ENCODE peak calls at places on chromosomes 2 and 18, in nine cellular contexts. S is transverse colon, I is endodermal cell, Y is mucosa of descending colon, C is heart left ventricle, X is fibroblast of mammary gland, K is esophagus squamous epithelium, U is tibial nerve, J is fibroblast of lung. F is an unnamed sample.

GRCh38 chr18:78660311-78660710 is 319.3 kb upstream of the SALL3 start:
- DNase-seq in U (no peak), I (no peak), J (no peak), S (no peak), C (no peak), K (no peak), X (no peak), Y (no peak), F (no peak)

GRCh38 chr2:113211226-113212105 is 37.7 kb downstream of the PSD4 start:
- DNase-seq in U (no peak), S (no peak), I (no peak), K (no peak), X (peak), Y (no peak), J (peak), C (no peak), F (no peak)

GRCh38 chr2:100878000-100878786 is 58.3 kb downstream of the NPAS2 start:
- DNase-seq in C (no peak), I (peak), K (no peak), X (no peak), Y (no peak), U (no peak), J (no peak), S (no peak), F (no peak)

GRCh38 chr2:48173141-48173540 is 266.8 kb upstream of the FBXO11 start:
- DNase-seq in K (no peak), J (no peak), C (no peak), X (no peak), U (no peak), I (no peak), S (no peak), Y (no peak), F (no peak)

GRCh38 chr2:221502270-221502973 is 69.7 kb downstream of the EPHA4 start:
- DNase-seq in K (no peak), J (peak), C (no peak), S (no peak), U (no peak), I (no peak), Y (no peak), X (peak), F (no peak)

GRCh38 chr2:76415821-76416220 is 705.1 kb upstream of the GCFC2 start:
- DNase-seq in J (no peak), C (no peak), S (no peak), K (no peak), X (no peak), U (no peak), I (no peak), Y (no peak), F (no peak)

GRCh38 chr2:95305341-95306058 is 8.4 kb downstream of the KCNIP3 start:
- DNase-seq in J (peak), I (no peak), K (no peak), Y (peak), C (no peak), U (no peak), X (no peak), S (peak), F (no peak)

GRCh38 chr2:102356381-102356712 is 751 bp downstream of the IL18R1 start:
- DNase-seq in J (no peak), Y (no peak), C (no peak), I (no peak), U (no peak), K (no peak), S (no peak), X (no peak), F (no peak)

GRCh38 chr2:67604360-67604759 is 207.2 kb downstream of the ETAA1 start:
- DNase-seq in J (no peak), I (peak), S (no peak), U (no peak), K (no peak), X (peak), Y (no peak), C (no peak), F (no peak)

GRCh38 chr2:223075301-223076270 is 23.6 kb downstream of the KCNE4 start:
- DNase-seq in Y (no peak), K (no peak), U (no peak), C (no peak), S (no peak), J (no peak), I (no peak), X (peak), F (no peak)

GRCh38 chr2:222869252-222869560 is 8.4 kb downstream of the ACSL3 start:
- DNase-seq in Y (no peak), S (no peak), K (no peak), J (no peak), U (no peak), I (no peak), C (no peak), X (no peak), F (no peak)

GRCh38 chr2:8481463-8482009 is 200.3 kb upstream of the ID2 start:
- DNase-seq in Y (no peak), U (no peak), C (no peak), S (no peak), K (no peak), X (no peak), I (no peak), J (no peak), F (no peak)

GRCh38 chr2:53476800-53477199 is 290.8 kb upstream of the CHAC2 start:
- DNase-seq in Y (no peak), C (no peak), X (no peak), S (no peak), U (no peak), J (no peak), I (no peak), K (no peak), F (no peak)

GRCh38 chr18:61865466-61866165 is 27.2 kb downstream of the RNF152 start:
- DNase-seq in U (no peak), Y (no peak), X (no peak), K (no peak), S (no peak), I (no peak), C (no peak), J (peak), F (no peak)

GRCh38 chr2:221562226-221562625 is 9.9 kb downstream of the EPHA4 start:
- DNase-seq in X (no peak), I (no peak), K (no peak), S (no peak), Y (no peak), U (no peak), C (no peak), J (no peak), F (no peak)

GRCh38 chr18:45049548-45050307 is 369.0 kb downstream of the SETBP1 start:
- DNase-seq in S (no peak), J (peak), C (no peak), U (no peak), I (no peak), X (peak), Y (no peak), K (no peak), F (no peak)

GRCh38 chr2:46939596-46940359 is 24.2 kb upstream of the MCFD2 start:
- DNase-seq in C (no peak), S (no peak), K (no peak), X (no peak), U (no peak), J (no peak), Y (no peak), I (no peak), F (no peak)

GRCh38 chr2:39521876-39522517 is 84.9 kb upstream of the MAP4K3 start:
- DNase-seq in U (no peak), X (no peak), I (no peak), J (no peak), K (no peak), Y (no peak), C (no peak), S (no peak), F (no peak)

GRCh38 chr2:23419171-23420090 is 34.5 kb downstream of the KLHL29 start:
- DNase-seq in Y (no peak), X (peak), K (no peak), I (no peak), J (no peak), C (no peak), U (no peak), S (no peak), F (no peak)

GRCh38 chr2:126657636-126658315 is 1.8 kb downstream of the GYPC start:
- DNase-seq in X (peak), I (peak), U (peak), K (peak), S (peak), Y (peak), C (peak), J (peak), F (peak)

GRCh38 chr18:37574113-37574512 is 8.5 kb upstream of the CELF4 start:
- DNase-seq in X (peak), U (no peak), I (peak), C (no peak), Y (no peak), S (no peak), J (no peak), K (no peak), F (no peak)

GRCh38 chr2:229346801-229347540 is 75.9 kb upstream of the PID1 start:
- DNase-seq in J (peak), I (no peak), U (no peak), X (peak), C (no peak), S (no peak), K (no peak), Y (no peak), F (no peak)

GRCh38 chr2:98157557-98157956 is 70.6 kb downstream of the VWA3B start:
- DNase-seq in S (no peak), X (no peak), I (peak), Y (peak), J (no peak), K (no peak), C (no peak), U (no peak), F (no peak)

GRCh38 chr2:61288070-61288841 is 126.3 kb downstream of the C2orf74 start:
- DNase-seq in K (no peak), X (no peak), J (peak), Y (peak), U (no peak), C (no peak), S (no peak), I (no peak), F (no peak)

GRCh38 chr2:230230087-230230486 is 4.6 kb downstream of the SP140 start:
- DNase-seq in U (no peak), C (no peak), Y (no peak), S (no peak), X (peak), J (peak), I (peak), K (no peak), F (no peak)

GRCh38 chr18:77131652-77132368 is 773 bp downstream of the MBP start:
- DNase-seq in Y (peak), J (no peak), K (no peak), X (no peak), C (peak), S (peak), I (peak), U (peak), F (peak)

GRCh38 chr2:177598321-177598922 is 205.8 kb downstream of the AGPS start:
- DNase-seq in J (peak), K (no peak), I (peak), Y (peak), S (no peak), C (no peak), U (no peak), X (peak), F (no peak)

GRCh38 chr2:43233218-43234212 is 7.1 kb upstream of the ZFP36L2 start:
- DNase-seq in I (no peak), S (no peak), U (no peak), Y (no peak), K (no peak), X (no peak), J (no peak), C (no peak), F (no peak)

GRCh38 chr2:1954061-1954460 is 209.7 kb upstream of the PXDN start:
- DNase-seq in I (no peak), C (no peak), S (no peak), Y (no peak), X (no peak), J (no peak), U (no peak), K (no peak), F (no peak)

GRCh38 chr2:10303634-10304378 is 1.1 kb downstream of the HPCAL1 start:
- DNase-seq in J (peak), X (peak), U (no peak), I (peak), S (peak), K (no peak), C (peak), Y (peak), F (peak)

GRCh38 chr18:65093341-65093740 is 657.5 kb upstream of the CDH7 start:
- DNase-seq in X (no peak), K (no peak), J (no peak), Y (no peak), I (no peak), S (no peak), C (no peak), U (no peak), F (no peak)

GRCh38 chr2:174013310-174013751 is 48.2 kb upstream of the SP3 start:
- DNase-seq in Y (no peak), S (no peak), K (no peak), J (peak), I (no peak), U (peak), C (peak), X (peak), F (no peak)

GRCh38 chr2:2233171-2233826 is 97.8 kb downstream of the MYT1L start:
- DNase-seq in Y (no peak), C (no peak), U (no peak), I (no peak), K (no peak), J (no peak), X (no peak), S (no peak), F (no peak)

GRCh38 chr2:241189856-241190201 is 1.4 kb downstream of the ANO7 start:
- DNase-seq in S (no peak), C (no peak), U (no peak), I (peak), X (no peak), Y (no peak), J (no peak), K (no peak), F (no peak)
- TF ChIP-seq CTCF in S (no peak), C (no peak), U (no peak), I (no peak), X (no peak), Y (no peak), J (no peak), K (no peak), F (no peak)

GRCh38 chr2:232292395-232293154 is 86.0 kb upstream of the ALPP start:
- DNase-seq in U (peak), J (peak), I (peak), Y (peak), C (no peak), S (peak), K (no peak), X (peak), F (peak)
- TF ChIP-seq CTCF in U (peak), J (peak), I (peak), Y (peak), C (peak), S (peak), K (peak), X (peak), F (no peak)

GRCh38 chr18:27298215-27298804 is 113.2 kb upstream of the CHST9 start:
- DNase-seq in U (no peak), I (no peak), X (no peak), K (no peak), J (no peak), C (no peak), Y (no peak), S (no peak), F (no peak)
- TF ChIP-seq CTCF in U (peak), I (peak), X (no peak), K (peak), J (no peak), C (peak), Y (no peak), S (no peak), F (no peak)

DNA sequence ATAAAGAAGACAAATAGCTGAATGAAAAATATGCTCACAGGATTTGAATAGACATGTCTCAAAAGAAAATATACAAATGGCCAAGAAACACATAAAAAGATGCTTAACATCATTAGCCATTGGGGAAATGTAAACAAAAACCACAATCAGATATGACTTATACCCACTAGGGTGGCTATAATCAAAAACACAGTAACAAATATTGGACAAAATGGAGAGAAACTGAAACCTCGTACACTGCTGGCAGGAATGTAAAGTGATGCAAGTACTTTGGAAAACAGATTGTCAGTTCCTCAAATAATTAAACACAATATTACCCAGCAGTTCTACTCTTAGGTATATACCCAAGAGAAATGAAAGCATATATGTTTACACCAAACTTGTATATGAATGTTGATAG is 213.0 kb downstream of the PHLPP1 start:
- DNase-seq in X (peak), J (peak), K (no peak), I (no peak), S (no peak), U (no peak), C (no peak), Y (no peak), F (no peak)
- TF ChIP-seq CTCF in X (peak), J (no peak), K (no peak), I (no peak), S (no peak), U (no peak), C (no peak), Y (no peak), F (no peak)

GRCh38 chr2:28664120-28664842 is 87.3 kb upstream of the PPP1CB start:
- DNase-seq in K (no peak), X (peak), J (peak), I (no peak), S (peak), C (no peak), U (no peak), Y (peak), F (no peak)

GRCh38 chr2:28661589-28662001 is 90.0 kb upstream of the PPP1CB start:
- DNase-seq in U (peak), S (peak), K (no peak), C (peak), X (peak), J (peak), Y (peak), I (no peak), F (no peak)

GRCh38 chr2:28662044-28662443 is 89.6 kb upstream of the PPP1CB start:
- DNase-seq in S (peak), U (no peak), Y (peak), X (no peak), C (no peak), K (no peak), I (no peak), J (no peak), F (no peak)

GRCh38 chr2:28662468-28663095 is 89.0 kb upstream of the PPP1CB start:
- DNase-seq in K (no peak), X (peak), C (no peak), J (peak), U (no peak), S (peak), Y (peak), I (no peak), F (no peak)

GRCh38 chr2:28663359-28663758 is 88.3 kb upstream of the PPP1CB start:
- DNase-seq in K (no peak), I (no peak), S (no peak), C (no peak), U (no peak), Y (no peak), X (peak), J (peak), F (no peak)
- TF ChIP-seq CTCF in K (peak), I (peak), S (peak), C (peak), U (no peak), Y (no peak), X (peak), J (peak), F (no peak)

GRCh38 chr2:35454966-35455638 is 900.5 kb upstream of the CRIM1 start:
- DNase-seq in J (no peak), Y (no peak), C (no peak), I (peak), X (no peak), K (no peak), U (no peak), S (no peak), F (no peak)
- TF ChIP-seq CTCF in J (no peak), Y (no peak), C (no peak), I (peak), X (no peak), K (no peak), U (no peak), S (no peak), F (no peak)

GRCh38 chr2:161141033-161141432 is 19.2 kb upstream of the TANK start:
- DNase-seq in K (no peak), C (no peak), Y (no peak), U (no peak), X (no peak), J (no peak), S (no peak), I (no peak), F (no peak)
- TF ChIP-seq CTCF in K (no peak), C (no peak), Y (no peak), U (no peak), X (no peak), J (no peak), S (no peak), I (no peak), F (no peak)